ENCODE peak calls at places on chromosomes 16 and 17, in ten cellular contexts. K is psoas muscle, Z is RWPE1, Y is mucosa of descending colon, O is suprapubic skin, X is bronchial epithelial cell, C is HCT116, N is stomach, L is OCI-LY7, J is tibial artery. I is an unnamed sample.

GRCh38 chr17:76381633-76382304 is 2.6 kb upstream of the SPHK1 start:
- DNase-seq in O (no peak), J (no peak), K (no peak), L (no peak), Y (no peak), C (no peak), N (no peak), Z (no peak), X (no peak), I (no peak)

GRCh38 chr17:2935622-2936021 is 127.8 kb downstream of the OR1D5 start:
- DNase-seq in N (no peak), L (no peak), X (no peak), Y (no peak), J (no peak), K (no peak), C (no peak), O (no peak), Z (no peak), I (no peak)

GRCh38 chr17:35214631-35215273 is 20.6 kb upstream of the SLC35G3 start:
- DNase-seq in K (no peak), Z (no peak), L (no peak), O (no peak), X (no peak), N (no peak), Y (no peak), C (no peak), J (no peak), I (no peak)

GRCh38 chr17:50155115-50155819 is 4.8 kb upstream of the PPP1R9B start:
- DNase-seq in Y (no peak), J (peak), L (no peak), O (no peak), C (no peak), X (no peak), Z (no peak), K (peak), N (no peak), I (no peak)

GRCh38 chr16:1150511-1150982 is 2.4 kb upstream of the CACNA1H start:
- DNase-seq in K (no peak), Y (no peak), L (peak), N (no peak), O (no peak), X (no peak), J (no peak), Z (no peak), C (peak), I (no peak)

GRCh38 chr17:42333053-42333452 is 44.8 kb downstream of the STAT5A start:
- DNase-seq in X (no peak), K (no peak), L (no peak), Z (no peak), O (no peak), Y (no peak), C (no peak), N (no peak), J (no peak), I (no peak)

GRCh38 chr17:12599185-12599920 is 66.3 kb upstream of the MYOCD start:
- DNase-seq in N (no peak), C (no peak), X (peak), J (no peak), L (no peak), O (no peak), Z (no peak), Y (no peak), K (no peak), I (no peak)

GRCh38 chr17:2049333-2050245 is 5.3 kb upstream of the HIC1 start:
- DNase-seq in N (peak), K (peak), L (peak), O (peak), Y (peak), C (no peak), X (peak), J (peak), Z (peak), I (peak)

GRCh38 chr17:74943808-74944522 is 8.3 kb downstream of the OTOP3 start:
- DNase-seq in Y (no peak), L (no peak), Z (peak), N (no peak), O (no peak), X (peak), C (no peak), K (no peak), J (no peak), I (no peak)

GRCh38 chr16:27363246-27363632 is 38.7 kb upstream of the IL21R start:
- DNase-seq in C (no peak), N (no peak), K (no peak), Z (no peak), Y (no peak), J (no peak), X (no peak), O (no peak), L (no peak), I (no peak)

GRCh38 chr16:30660424-30661251 is 2.4 kb downstream of the FBRS start:
- DNase-seq in N (no peak), J (no peak), C (no peak), K (no peak), X (peak), Y (peak), O (no peak), L (peak), Z (no peak), I (peak)

GRCh38 chr17:16521070-16521727 is 29.2 kb upstream of the LRRC75A start:
- DNase-seq in X (peak), L (peak), Y (peak), N (peak), C (peak), Z (peak), K (peak), J (peak), O (peak), I (peak)

GRCh38 chr16:10114411-10114810 is 67.8 kb downstream of the GRIN2A start:
- DNase-seq in L (no peak), K (no peak), O (no peak), N (no peak), J (peak), Z (no peak), Y (no peak), C (no peak), X (no peak), I (no peak)

GRCh38 chr16:49860593-49860992 is 4.7 kb upstream of the ZNF423 start:
- DNase-seq in X (no peak), K (no peak), Y (no peak), J (no peak), L (no peak), C (no peak), N (no peak), Z (no peak), O (no peak), I (no peak)
- TF ChIP-seq CTCF in X (no peak), K (no peak), Y (no peak), J (no peak), L (no peak), C (no peak), N (no peak), Z (no peak), O (no peak), I (no peak)

GRCh38 chr16:65548470-65548869 is 426.6 kb upstream of the CDH11 start:
- DNase-seq in O (no peak), C (no peak), K (no peak), N (no peak), J (no peak), Y (no peak), Z (no peak), L (no peak), X (no peak), I (no peak)
- TF ChIP-seq CTCF in O (no peak), C (no peak), K (no peak), N (no peak), J (no peak), Y (no peak), Z (no peak), L (no peak), X (no peak), I (no peak)

GRCh38 chr17:65085397-65085796 is 28.9 kb upstream of the GNA13 start:
- DNase-seq in N (no peak), O (no peak), Y (no peak), C (no peak), L (peak), X (no peak), K (no peak), Z (no peak), J (no peak), I (no peak)
- TF ChIP-seq CTCF in N (no peak), O (no peak), Y (no peak), C (no peak), L (peak), X (no peak), K (no peak), Z (no peak), J (no peak), I (no peak)

DNA sequence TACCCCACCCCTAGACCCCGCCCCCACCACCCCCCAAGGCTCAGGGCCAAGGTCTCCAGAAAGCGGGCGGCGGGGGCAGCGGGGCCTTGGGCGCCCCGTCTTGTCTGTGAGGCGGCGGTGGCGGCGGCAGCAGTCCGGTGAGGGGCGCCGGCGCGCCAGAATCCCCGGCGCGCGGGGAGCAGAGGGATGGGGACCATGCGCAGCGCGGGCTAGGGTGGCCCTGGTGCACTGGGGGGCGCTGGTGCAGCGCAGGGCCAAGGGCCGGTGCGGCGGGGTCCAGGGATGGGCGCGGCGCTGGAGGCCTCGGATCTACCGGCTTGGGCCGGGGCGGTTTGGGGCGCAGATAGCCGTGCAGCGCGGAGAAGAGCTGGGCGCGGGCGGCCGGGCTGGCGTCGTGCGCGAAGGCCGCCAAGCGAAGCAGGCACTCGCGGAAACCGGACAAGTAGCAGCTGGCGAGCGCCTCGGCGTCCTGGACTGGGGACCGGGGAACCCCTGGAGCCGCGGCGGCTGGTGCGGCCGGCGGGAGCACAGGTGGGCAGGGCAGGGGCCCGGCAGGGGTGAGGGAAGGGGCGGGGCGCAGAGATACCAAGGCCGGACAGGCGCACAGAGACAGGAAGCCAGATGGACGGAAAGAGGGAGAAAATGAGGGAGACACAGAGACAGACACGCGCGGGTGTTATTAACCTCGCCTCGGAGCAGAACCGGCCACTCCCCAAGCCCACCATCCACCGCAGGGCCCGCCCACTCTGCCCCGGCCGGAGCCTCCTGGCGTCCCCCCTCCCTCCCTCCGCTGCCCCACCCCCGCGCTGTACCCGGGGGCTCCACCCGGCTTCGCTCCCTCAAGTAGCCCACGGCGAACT is 2.1 kb downstream of the HES7 start:
- DNase-seq in X (no peak), Y (peak), K (peak), L (peak), O (no peak), N (no peak), J (no peak), C (peak), Z (peak), I (peak)
- TF ChIP-seq CTCF in X (peak), Y (no peak), K (peak), L (peak), O (peak), N (no peak), J (peak), C (peak), Z (peak), I (peak)

DNA sequence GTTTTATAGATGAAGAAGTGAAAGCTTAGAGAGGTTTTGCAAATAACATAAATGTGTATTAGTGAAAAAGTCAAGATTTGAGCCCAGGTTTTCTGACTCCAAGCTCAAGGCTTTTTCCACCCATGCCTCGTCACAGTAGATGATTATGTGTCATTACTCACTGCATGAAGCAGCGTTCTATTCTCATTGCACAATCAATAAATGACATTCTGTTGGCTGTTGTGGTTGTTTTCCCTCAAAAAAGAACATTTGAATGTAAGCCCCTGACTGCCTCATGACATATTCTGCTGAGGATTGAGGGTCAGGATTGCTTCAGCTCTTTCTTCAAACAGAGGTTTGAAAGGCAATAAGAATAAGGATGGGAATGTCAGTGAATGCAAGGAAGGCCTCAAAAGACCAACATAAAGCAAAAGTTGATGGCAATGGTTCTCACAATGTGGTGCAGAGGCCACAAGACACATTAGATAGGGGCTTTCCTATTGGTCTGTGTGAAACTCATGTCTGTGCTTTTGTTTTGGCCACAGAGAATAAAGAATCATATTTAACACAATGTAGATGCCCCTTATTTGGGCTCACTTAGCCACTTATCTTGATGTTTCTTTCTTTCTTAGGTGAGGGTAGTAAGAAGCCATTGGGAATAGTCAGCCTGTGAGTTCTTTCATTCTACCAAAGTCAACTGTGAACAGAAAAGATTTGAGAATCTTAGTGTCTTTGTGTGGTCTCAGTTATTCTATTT is 5.4 kb upstream of the MMD start:
- DNase-seq in L (no peak), N (no peak), Z (no peak), X (peak), Y (no peak), O (no peak), J (no peak), K (no peak), C (no peak), I (no peak)
- TF ChIP-seq CTCF in L (no peak), N (no peak), Z (no peak), X (no peak), Y (no peak), O (no peak), J (no peak), K (no peak), C (no peak), I (no peak)

DNA sequence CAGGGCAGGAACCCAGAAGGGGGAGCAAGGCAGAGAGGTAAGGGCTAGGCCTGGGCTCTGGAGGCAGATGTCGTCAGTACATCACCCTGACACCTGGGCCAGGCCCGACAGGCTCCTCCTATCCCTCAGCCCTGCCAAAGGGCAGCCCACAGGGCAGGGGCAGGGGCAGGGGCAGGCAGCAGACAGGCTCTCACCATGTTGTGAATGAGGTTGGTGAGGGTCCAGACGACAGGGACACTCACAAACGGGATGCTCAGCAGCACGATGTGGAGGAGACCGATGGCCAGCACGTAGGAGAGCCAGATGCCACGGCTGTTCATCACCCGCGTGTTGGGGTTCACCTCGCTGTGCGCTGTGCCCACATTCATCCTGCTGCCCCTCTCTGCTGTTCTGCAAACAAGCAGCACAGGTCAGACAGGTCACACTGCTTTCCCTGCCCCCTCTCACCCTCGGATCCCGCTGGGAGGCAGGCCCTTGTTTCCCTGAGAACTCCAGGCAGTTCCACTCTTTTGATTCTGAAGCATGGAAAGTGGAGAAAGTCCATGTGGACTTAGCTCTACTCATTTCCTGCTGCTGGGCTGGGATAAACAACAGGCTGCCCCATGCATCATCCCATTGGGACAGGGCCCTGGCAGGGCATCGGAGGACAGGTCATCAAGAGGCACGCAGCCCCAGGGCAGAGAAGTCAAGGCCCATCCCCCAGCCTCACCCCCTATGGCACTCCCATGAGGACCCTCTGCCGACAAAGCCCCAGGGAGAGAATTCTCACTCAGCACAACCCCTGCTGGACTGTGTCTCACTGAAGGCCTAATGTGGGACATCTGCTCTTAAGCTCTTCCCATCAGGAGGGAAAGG is 3.3 kb downstream of the ORMDL3 start:
- DNase-seq in X (no peak), N (no peak), C (no peak), Y (no peak), Z (no peak), L (no peak), K (no peak), O (no peak), J (no peak), I (no peak)
- TF ChIP-seq CTCF in X (no peak), N (no peak), C (no peak), Y (no peak), Z (no peak), L (peak), K (no peak), O (no peak), J (no peak), I (no peak)

GRCh38 chr16:78676351-78676750 is 576.9 kb downstream of the WWOX start:
- DNase-seq in L (no peak), K (no peak), C (no peak), Z (no peak), J (no peak), O (no peak), N (no peak), X (no peak), Y (no peak), I (no peak)
- TF ChIP-seq CTCF in L (no peak), K (no peak), C (no peak), Z (no peak), J (no peak), O (no peak), N (no peak), X (no peak), Y (no peak), I (no peak)

DNA sequence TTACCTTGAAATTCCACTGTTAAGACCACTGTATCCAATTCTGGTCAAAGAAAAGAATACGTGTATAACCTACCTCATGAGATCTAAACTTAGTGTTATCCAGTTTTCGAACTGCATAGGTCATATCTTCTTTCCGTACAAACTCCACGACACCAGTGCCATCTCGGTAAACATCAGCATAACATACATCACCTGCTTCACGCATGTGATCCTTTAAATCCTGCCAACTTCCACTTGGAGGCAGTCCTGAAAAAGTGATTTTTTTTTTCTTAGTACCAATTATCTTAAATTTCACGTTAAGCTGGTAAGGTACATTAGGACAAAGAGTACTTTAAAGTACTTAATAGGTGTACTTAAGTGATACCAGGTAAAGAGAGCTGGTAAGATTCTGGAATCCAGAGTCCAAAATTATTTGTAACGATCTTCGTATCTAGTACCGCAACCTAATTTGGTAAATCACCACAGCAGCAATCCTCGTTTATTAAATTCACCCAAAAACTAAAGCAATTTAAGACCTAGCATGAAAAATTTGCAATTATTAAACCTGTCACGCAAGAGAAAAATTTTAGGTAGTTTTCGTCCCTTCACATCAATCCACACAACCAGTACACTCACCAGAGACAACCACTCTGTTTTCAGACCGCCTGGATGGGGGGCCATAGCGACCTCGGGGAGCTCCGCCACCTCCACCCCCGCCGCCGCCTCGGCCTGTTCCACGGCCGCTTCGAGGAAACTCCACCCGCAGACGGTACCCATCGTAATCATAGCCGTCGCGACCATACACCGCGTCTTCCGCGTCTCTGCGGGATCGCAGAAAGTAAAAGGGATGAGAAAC is 1.1 kb downstream of the SRSF1 start:
- DNase-seq in L (no peak), X (no peak), K (no peak), O (no peak), Y (no peak), N (no peak), J (no peak), Z (no peak), C (no peak), I (peak)
- TF ChIP-seq CTCF in L (no peak), X (no peak), K (no peak), O (no peak), Y (no peak), N (no peak), J (no peak), Z (no peak), C (peak), I (no peak)

I was measured in natural killer cell.